ENCODE peak calls at places on chromosomes 1 and 21, in ten cellular contexts. One of them, this sample, is unnamed.

GRCh38 chr1:59557549-59557885 is 257.2 kb upstream of the HOOK1 start:
- DNase-seq in hypothalamus: no peak
- DNase-seq in omental fat pad: no peak
- DNase-seq in activated naive CD8-positive, alpha-beta T cell treated with anti-CD3 and anti-CD28 coated beads for 36 hours: no peak
- DNase-seq in body of pancreas: no peak
- DNase-seq in GM04504: no peak
- DNase-seq in A549: no peak
- DNase-seq in germinal center: no peak
- DNase-seq in stimulated activated CD8-positive, alpha-beta memory T cell treated with anti-CD3 and anti-CD28 coated beads, Interleukin-15, amount 100 ng/mL, for 4 hours: no peak
- DNase-seq in dermis microvascular lymphatic vessel endothelial cell: no peak
- DNase-seq in this sample: no peak

GRCh38 chr1:28437924-28438699 is 67.7 kb upstream of the RCC1 start:
- DNase-seq in hypothalamus: peak
- DNase-seq in omental fat pad: peak
- DNase-seq in activated naive CD8-positive, alpha-beta T cell treated with anti-CD3 and anti-CD28 coated beads for 36 hours: no peak
- DNase-seq in body of pancreas: peak
- DNase-seq in GM04504: peak
- DNase-seq in A549: peak
- DNase-seq in germinal center: no peak
- DNase-seq in stimulated activated CD8-positive, alpha-beta memory T cell treated with anti-CD3 and anti-CD28 coated beads, Interleukin-15, amount 100 ng/mL, for 4 hours: no peak
- DNase-seq in dermis microvascular lymphatic vessel endothelial cell: peak
- DNase-seq in this sample: no peak

GRCh38 chr1:111944121-111944785 is 45.2 kb downstream of the KCND3 start:
- DNase-seq in hypothalamus: no peak
- DNase-seq in omental fat pad: no peak
- DNase-seq in activated naive CD8-positive, alpha-beta T cell treated with anti-CD3 and anti-CD28 coated beads for 36 hours: no peak
- DNase-seq in body of pancreas: no peak
- DNase-seq in GM04504: no peak
- DNase-seq in A549: no peak
- DNase-seq in germinal center: no peak
- DNase-seq in stimulated activated CD8-positive, alpha-beta memory T cell treated with anti-CD3 and anti-CD28 coated beads, Interleukin-15, amount 100 ng/mL, for 4 hours: no peak
- DNase-seq in dermis microvascular lymphatic vessel endothelial cell: no peak
- DNase-seq in this sample: no peak

GRCh38 chr1:27521336-27522147 is 31.6 kb upstream of the WASF2 start:
- DNase-seq in hypothalamus: peak
- DNase-seq in omental fat pad: no peak
- DNase-seq in activated naive CD8-positive, alpha-beta T cell treated with anti-CD3 and anti-CD28 coated beads for 36 hours: peak
- DNase-seq in body of pancreas: no peak
- DNase-seq in GM04504: no peak
- DNase-seq in A549: no peak
- DNase-seq in germinal center: no peak
- DNase-seq in stimulated activated CD8-positive, alpha-beta memory T cell treated with anti-CD3 and anti-CD28 coated beads, Interleukin-15, amount 100 ng/mL, for 4 hours: peak
- DNase-seq in dermis microvascular lymphatic vessel endothelial cell: no peak
- DNase-seq in this sample: peak

GRCh38 chr1:69847670-69848069 is 279.9 kb downstream of the LRRC7 start:
- DNase-seq in hypothalamus: no peak
- DNase-seq in omental fat pad: no peak
- DNase-seq in activated naive CD8-positive, alpha-beta T cell treated with anti-CD3 and anti-CD28 coated beads for 36 hours: no peak
- DNase-seq in body of pancreas: no peak
- DNase-seq in GM04504: no peak
- DNase-seq in A549: no peak
- DNase-seq in germinal center: no peak
- DNase-seq in stimulated activated CD8-positive, alpha-beta memory T cell treated with anti-CD3 and anti-CD28 coated beads, Interleukin-15, amount 100 ng/mL, for 4 hours: no peak
- DNase-seq in dermis microvascular lymphatic vessel endothelial cell: no peak
- DNase-seq in this sample: no peak

GRCh38 chr21:42777757-42778344 is 101.5 kb downstream of the WDR4 start:
- DNase-seq in hypothalamus: peak
- DNase-seq in omental fat pad: no peak
- DNase-seq in activated naive CD8-positive, alpha-beta T cell treated with anti-CD3 and anti-CD28 coated beads for 36 hours: no peak
- DNase-seq in body of pancreas: no peak
- DNase-seq in GM04504: no peak
- DNase-seq in A549: no peak
- DNase-seq in germinal center: peak
- DNase-seq in stimulated activated CD8-positive, alpha-beta memory T cell treated with anti-CD3 and anti-CD28 coated beads, Interleukin-15, amount 100 ng/mL, for 4 hours: no peak
- DNase-seq in dermis microvascular lymphatic vessel endothelial cell: no peak
- DNase-seq in this sample: no peak

GRCh38 chr1:150192012-150192411 is 42.3 kb downstream of the PLEKHO1 start:
- DNase-seq in hypothalamus: no peak
- DNase-seq in omental fat pad: no peak
- DNase-seq in activated naive CD8-positive, alpha-beta T cell treated with anti-CD3 and anti-CD28 coated beads for 36 hours: no peak
- DNase-seq in body of pancreas: no peak
- DNase-seq in GM04504: no peak
- DNase-seq in A549: no peak
- DNase-seq in germinal center: no peak
- DNase-seq in stimulated activated CD8-positive, alpha-beta memory T cell treated with anti-CD3 and anti-CD28 coated beads, Interleukin-15, amount 100 ng/mL, for 4 hours: no peak
- DNase-seq in dermis microvascular lymphatic vessel endothelial cell: no peak
- DNase-seq in this sample: no peak

GRCh38 chr1:156337052-156337887 is 822 bp downstream of the CCT3 start:
- DNase-seq in hypothalamus: no peak
- DNase-seq in omental fat pad: no peak
- DNase-seq in activated naive CD8-positive, alpha-beta T cell treated with anti-CD3 and anti-CD28 coated beads for 36 hours: peak
- DNase-seq in body of pancreas: no peak
- DNase-seq in GM04504: no peak
- DNase-seq in A549: peak
- DNase-seq in germinal center: no peak
- DNase-seq in stimulated activated CD8-positive, alpha-beta memory T cell treated with anti-CD3 and anti-CD28 coated beads, Interleukin-15, amount 100 ng/mL, for 4 hours: no peak
- DNase-seq in dermis microvascular lymphatic vessel endothelial cell: no peak
- DNase-seq in this sample: peak

GRCh38 chr1:110616587-110616986 is 10.4 kb upstream of the KCNA2 start:
- DNase-seq in hypothalamus: no peak
- DNase-seq in omental fat pad: no peak
- DNase-seq in activated naive CD8-positive, alpha-beta T cell treated with anti-CD3 and anti-CD28 coated beads for 36 hours: no peak
- DNase-seq in body of pancreas: no peak
- DNase-seq in GM04504: no peak
- DNase-seq in A549: no peak
- DNase-seq in germinal center: no peak
- DNase-seq in stimulated activated CD8-positive, alpha-beta memory T cell treated with anti-CD3 and anti-CD28 coated beads, Interleukin-15, amount 100 ng/mL, for 4 hours: no peak
- DNase-seq in dermis microvascular lymphatic vessel endothelial cell: no peak
- DNase-seq in this sample: peak

GRCh38 chr1:61637470-61637869 is 87.5 kb downstream of the TM2D1 start:
- DNase-seq in hypothalamus: no peak
- DNase-seq in omental fat pad: no peak
- DNase-seq in activated naive CD8-positive, alpha-beta T cell treated with anti-CD3 and anti-CD28 coated beads for 36 hours: no peak
- DNase-seq in body of pancreas: no peak
- DNase-seq in GM04504: no peak
- DNase-seq in A549: no peak
- DNase-seq in germinal center: no peak
- DNase-seq in stimulated activated CD8-positive, alpha-beta memory T cell treated with anti-CD3 and anti-CD28 coated beads, Interleukin-15, amount 100 ng/mL, for 4 hours: no peak
- DNase-seq in dermis microvascular lymphatic vessel endothelial cell: no peak
- DNase-seq in this sample: no peak

This sample was measured in activated T-cell treated with anti-CD3 and anti-CD28 coated beads, Interleukin-2, amount 50 U/mL, for 48 hours.